ENCODE peak calls at places on chromosomes 13 and 19, in six cellular contexts. K is brain microvascular endothelial cell, R is Peyer's patch, Y is psoas muscle, I is OCI-LY7, N is heart right ventricle. S is an unnamed sample.

GRCh38 chr13:30153871-30154426 is 153.4 kb downstream of the KATNAL1 start:
- DNase-seq in R (peak), K (no peak), I (no peak), N (no peak), Y (no peak), S (no peak)

GRCh38 chr13:89169951-89170350 is 1498.8 kb downstream of the SLITRK5 start:
- DNase-seq in I (no peak), Y (no peak), K (no peak), N (no peak), R (no peak), S (no peak)

GRCh38 chr13:94858856-94859811 is 146.8 kb upstream of the SOX21 start:
- DNase-seq in Y (peak), N (peak), K (peak), I (no peak), R (no peak), S (peak)

GRCh38 chr13:76852991-76853390 is 33.2 kb downstream of the KCTD12 start:
- DNase-seq in I (no peak), K (peak), N (no peak), Y (no peak), R (no peak), S (no peak)

GRCh38 chr19:30450101-30450500 is 77.9 kb downstream of the ZNF536 start:
- DNase-seq in K (no peak), N (peak), Y (no peak), R (no peak), I (no peak), S (no peak)

GRCh38 chr13:112781881-112782361 is 92.1 kb downstream of the ATP11A start:
- DNase-seq in I (no peak), K (no peak), N (peak), R (no peak), Y (no peak), S (peak)

GRCh38 chr19:49297403-49297802 is 27.6 kb downstream of the SLC6A16 start:
- DNase-seq in I (no peak), R (no peak), N (no peak), Y (no peak), K (peak), S (no peak)

GRCh38 chr13:52736891-52737290 is 2.7 kb downstream of the CNMD start:
- DNase-seq in R (no peak), Y (no peak), K (no peak), N (no peak), I (no peak), S (no peak)

GRCh38 chr19:7658219-7658686 is 10.6 kb upstream of the RETN start:
- DNase-seq in N (no peak), I (peak), R (no peak), Y (no peak), K (no peak), S (no peak)

GRCh38 chr19:50501568-50502475 is 9.2 kb downstream of the JOSD2 start:
- DNase-seq in I (no peak), R (peak), K (no peak), Y (peak), N (peak), S (no peak)

GRCh38 chr13:34247596-34247995 is 429.6 kb downstream of the RFC3 start:
- DNase-seq in N (no peak), Y (no peak), I (no peak), K (no peak), R (no peak), S (no peak)

GRCh38 chr19:40519352-40520322 is 52.8 kb downstream of the SPTBN4 start:
- DNase-seq in I (no peak), K (peak), Y (peak), R (no peak), N (no peak), S (no peak)
- H3K4me3 ChIP-seq in I (no peak), K (no peak), Y (peak), R (no peak), N (no peak), S (no peak)

GRCh38 chr19:42081584-42082258 is 5.8 kb downstream of the ZNF574 start:
- DNase-seq in N (no peak), R (no peak), K (peak), I (peak), Y (no peak), S (no peak)
- H3K27ac ChIP-seq in N (no peak), R (no peak), K (no peak), I (no peak), Y (no peak), S (no peak)

DNA sequence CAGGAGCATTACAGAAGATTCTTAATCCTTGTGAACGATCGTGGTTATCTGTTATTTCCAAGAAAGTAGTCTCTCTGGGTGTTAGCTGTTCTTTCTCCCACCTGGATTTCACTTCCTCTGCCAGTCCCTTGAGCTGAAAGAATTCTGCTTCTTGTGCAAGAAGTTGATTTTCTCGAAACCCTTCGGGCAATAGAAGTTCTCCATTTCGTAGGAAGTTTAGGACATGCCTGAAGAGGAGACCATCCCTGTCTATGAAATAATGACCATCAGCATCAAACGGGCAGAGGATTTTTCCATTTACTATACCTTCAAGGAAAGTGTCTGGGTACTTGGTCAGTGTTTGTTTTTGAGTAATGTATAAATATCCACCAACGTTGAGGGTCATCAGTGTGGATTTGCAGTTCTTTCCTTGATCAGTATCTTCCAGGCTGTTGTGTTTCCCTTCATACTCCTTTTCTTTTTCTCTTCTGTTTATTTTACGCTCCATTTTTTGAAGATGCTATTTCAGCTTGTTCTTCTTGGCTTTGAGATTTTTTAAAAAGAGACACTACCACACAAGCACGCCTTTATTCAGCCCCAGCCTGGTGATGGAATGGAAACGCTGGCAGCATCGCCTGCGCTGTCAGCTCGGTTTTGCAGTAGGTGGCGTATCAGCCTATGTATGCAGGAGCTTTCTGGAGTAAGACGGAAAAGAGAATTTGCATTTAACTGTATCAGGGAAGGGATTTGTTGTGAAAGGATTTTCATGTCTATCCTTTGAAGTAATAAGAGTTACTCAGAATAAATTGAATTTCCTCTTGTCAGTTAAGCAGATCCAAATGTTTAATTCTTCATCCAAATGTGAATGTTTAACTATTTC is 6.5 kb downstream of the KCTD4 start:
- DNase-seq in K (peak), I (no peak), N (peak), R (no peak), Y (no peak), S (no peak)
- TF ChIP-seq CTCF in K (peak), I (no peak), N (peak), R (no peak), Y (peak), S (no peak)

DNA sequence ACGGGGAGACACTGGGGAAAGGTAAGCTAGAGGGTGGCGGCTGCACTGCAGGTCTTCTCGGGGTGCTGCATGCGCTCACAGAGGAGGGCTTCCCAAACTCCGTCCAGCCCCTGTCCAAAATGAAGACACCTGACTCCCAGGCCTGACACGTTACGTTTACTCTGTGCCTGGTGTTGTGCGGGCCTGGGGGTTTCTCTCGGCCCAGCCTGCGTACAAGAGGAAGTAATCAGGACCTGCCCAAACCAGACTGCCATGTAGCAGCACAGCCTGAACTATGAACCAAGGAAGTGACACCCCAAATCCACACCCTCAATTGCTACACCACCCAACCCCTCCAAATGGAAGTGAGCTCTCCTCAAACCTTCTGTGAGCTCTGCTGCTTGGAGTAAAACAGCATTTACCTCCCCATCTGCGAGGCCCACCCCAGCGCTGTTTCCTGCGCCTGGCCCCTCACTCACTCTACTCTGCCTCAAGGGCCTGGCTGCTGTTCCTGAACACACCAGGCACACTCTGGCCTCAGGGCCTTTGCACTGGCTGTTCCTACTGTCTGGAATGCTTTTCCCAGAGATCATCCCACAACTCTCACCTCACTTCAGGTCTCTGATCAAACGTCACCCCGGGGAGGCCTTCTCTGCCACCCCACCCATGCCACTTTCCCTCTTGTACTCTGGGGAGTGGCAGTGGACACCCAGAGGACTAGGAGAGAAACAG is 3.0 kb downstream of the HSPBP1 start:
- DNase-seq in R (no peak), Y (no peak), N (no peak), K (no peak), I (peak), S (no peak)
- H3K4me3 ChIP-seq in R (no peak), Y (no peak), N (no peak), K (no peak), I (peak), S (no peak)

DNA sequence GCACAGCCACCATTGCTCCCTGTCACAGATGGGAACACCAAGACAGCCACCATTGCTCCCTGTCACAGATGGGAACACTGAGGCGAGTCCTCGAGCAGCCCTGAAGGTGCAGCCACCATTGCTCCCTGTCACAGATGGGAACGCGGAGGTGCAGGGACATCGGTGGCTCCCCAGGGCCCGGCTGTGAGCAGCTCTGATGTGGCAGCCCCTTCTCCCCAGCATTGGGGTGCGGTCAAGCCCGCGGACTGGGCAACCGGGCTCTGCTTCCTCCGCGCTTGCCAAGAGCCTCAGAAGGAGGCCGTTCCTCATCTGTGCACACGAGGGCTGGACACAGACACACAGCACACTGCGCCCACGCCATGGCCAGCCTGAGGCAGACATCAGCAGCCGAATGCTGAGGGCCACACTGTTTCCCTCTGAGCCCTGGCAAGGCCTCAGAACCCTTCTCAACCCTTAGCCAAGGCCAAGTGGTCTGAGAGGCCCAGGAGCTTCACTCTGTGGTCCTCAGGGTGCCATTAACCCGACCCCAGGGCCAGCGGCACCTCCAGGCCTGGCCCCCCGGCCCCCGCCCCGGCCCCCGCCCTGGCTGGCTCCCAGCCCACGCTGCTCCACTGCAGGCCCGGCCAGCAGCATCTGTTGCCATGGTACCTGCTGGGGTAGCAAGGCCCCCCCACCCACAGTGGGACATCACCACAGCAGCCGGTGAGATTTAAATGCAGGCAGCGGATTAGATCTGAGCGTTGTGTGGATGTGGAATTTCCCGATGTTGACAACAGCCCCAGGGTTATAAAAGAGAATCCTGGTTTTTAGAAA is 18.4 kb downstream of the C2CD4C start:
- DNase-seq in I (no peak), K (no peak), R (peak), N (no peak), Y (no peak), S (no peak)
- H3K27ac ChIP-seq in I (no peak), K (no peak), R (no peak), N (no peak), Y (no peak), S (no peak)

GRCh38 chr13:39656325-39656677 is 839 bp downstream of the COG6 start:
- DNase-seq in I (peak), N (no peak), Y (no peak), K (no peak), R (no peak), S (no peak)

GRCh38 chr13:39655041-39655568 is 357 bp upstream of the COG6 start:
- DNase-seq in I (peak), R (no peak), K (no peak), Y (no peak), N (no peak), S (no peak)

GRCh38 chr13:39655569-39656324 is at the start of gene COG6:
- DNase-seq in N (peak), R (peak), I (peak), K (peak), Y (peak), S (peak)
- TF ChIP-seq CTCF in N (peak), R (no peak), I (peak), K (peak), Y (no peak), S (no peak)

GRCh38 chr13:32309812-32310706 is 5.1 kb downstream of the ZAR1L start:
- DNase-seq in N (peak), I (peak), K (peak), R (no peak), Y (no peak), S (no peak)
- H3K4me3 ChIP-seq in N (no peak), I (no peak), K (no peak), R (no peak), Y (peak), S (no peak)

GRCh38 chr19:13297023-13297422 is 146.8 kb downstream of the IER2 start:
- DNase-seq in R (no peak), K (no peak), N (no peak), I (no peak), Y (no peak), S (no peak)
- H3K27ac ChIP-seq in R (no peak), K (no peak), N (no peak), I (no peak), Y (no peak), S (no peak)

DNA sequence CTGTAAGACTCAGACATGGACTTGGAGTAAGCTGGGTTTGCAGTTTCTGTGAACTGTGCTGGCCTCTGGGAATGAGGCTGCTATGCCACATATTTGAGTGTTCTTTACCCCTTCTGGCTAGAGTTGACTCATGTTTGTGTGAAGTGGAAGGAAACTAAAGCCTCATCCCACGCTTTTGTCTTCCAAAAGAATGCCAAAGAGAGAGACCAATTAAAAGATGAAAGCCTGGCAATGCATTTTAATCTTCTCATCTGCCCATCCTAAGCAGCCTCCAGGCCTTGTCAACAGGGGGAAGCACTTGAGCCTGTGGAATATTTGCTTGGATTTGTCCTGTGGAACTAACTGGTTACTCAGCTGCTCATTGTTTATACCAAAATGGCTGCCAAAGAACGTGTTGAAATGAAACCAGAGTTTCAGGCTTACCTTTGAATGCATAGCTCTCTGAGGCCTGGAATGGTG is 49.1 kb downstream of the LMO7 start:
- DNase-seq in Y (no peak), R (no peak), N (no peak), I (no peak), K (peak), S (no peak)
- TF ChIP-seq CTCF in Y (no peak), R (no peak), N (no peak), I (no peak), K (peak), S (no peak)

S was measured in lung.